ENCODE peak calls at places on chromosomes 1 and 21, in nine cellular contexts. H is Calu3, S is mucosa of descending colon, J is A549, D is GM10248, G is heart right ventricle, N is H9, U is neural crest cell, C is endothelial cell. B is an unnamed sample.

GRCh38 chr1:7047866-7048265 is 262.6 kb downstream of the CAMTA1 start:
- DNase-seq in H (no peak), S (no peak), J (no peak), D (no peak), G (no peak), N (peak), U (no peak), C (no peak), B (no peak)

GRCh38 chr1:10210841-10211804 is 753 bp downstream of the KIF1B start:
- DNase-seq in H (peak), S (peak), J (peak), D (peak), G (peak), N (peak), U (peak), C (peak), B (peak)

GRCh38 chr1:19723874-19724273 is 59.2 kb downstream of the HTR6 start:
- DNase-seq in H (no peak), S (no peak), J (no peak), D (no peak), G (no peak), N (no peak), U (no peak), C (no peak), B (peak)

GRCh38 chr1:226661965-226662364 is 77.1 kb downstream of the ITPKB start:
- DNase-seq in H (no peak), S (peak), J (no peak), D (no peak), G (no peak), N (no peak), U (no peak), C (peak), B (no peak)

GRCh38 chr1:51714374-51715019 is 97.6 kb downstream of the OSBPL9 start:
- DNase-seq in H (no peak), S (no peak), J (no peak), D (no peak), G (no peak), N (no peak), U (no peak), C (no peak), B (no peak)

GRCh38 chr1:23801338-23801748 is 789 bp upstream of the GALE start:
- DNase-seq in H (no peak), S (peak), J (no peak), D (no peak), G (no peak), N (no peak), U (no peak), C (no peak), B (no peak)

GRCh38 chr1:42282024-42282579 is 52.9 kb downstream of the FOXJ3 start:
- DNase-seq in H (no peak), S (no peak), J (no peak), D (no peak), G (no peak), N (no peak), U (no peak), C (no peak), B (no peak)

GRCh38 chr21:46100426-46100825 is 2.5 kb downstream of the COL6A2 start:
- DNase-seq in H (no peak), S (no peak), J (no peak), D (no peak), G (no peak), N (no peak), U (no peak), C (no peak), B (no peak)

GRCh38 chr1:198032668-198033067 is 115.5 kb downstream of the LHX9 start:
- DNase-seq in H (no peak), S (no peak), J (no peak), D (no peak), G (no peak), N (no peak), U (no peak), C (no peak), B (no peak)

GRCh38 chr1:109828756-109829505 is 65.2 kb upstream of the EPS8L3 start:
- DNase-seq in H (no peak), S (no peak), J (no peak), D (no peak), G (no peak), N (no peak), U (no peak), C (no peak), B (no peak)

GRCh38 chr1:151728151-151728711 is 6.9 kb downstream of the RIIAD1 start:
- DNase-seq in H (no peak), S (no peak), J (no peak), D (no peak), G (no peak), N (peak), U (no peak), C (no peak), B (no peak)

GRCh38 chr1:43177691-43178090 is 5.6 kb downstream of the CFAP57 start:
- DNase-seq in H (no peak), S (no peak), J (no peak), D (no peak), G (no peak), N (no peak), U (no peak), C (no peak), B (no peak)

GRCh38 chr1:54806931-54807611 is 5.9 kb upstream of the TTC22 start:
- DNase-seq in H (peak), S (no peak), J (no peak), D (no peak), G (no peak), N (peak), U (no peak), C (no peak), B (no peak)

GRCh38 chr1:225445644-225446297 is 17.9 kb upstream of the LBR start:
- DNase-seq in H (no peak), S (peak), J (no peak), D (no peak), G (no peak), N (no peak), U (no peak), C (no peak), B (no peak)

GRCh38 chr1:17186216-17186894 is 18.6 kb upstream of the PADI1 start:
- DNase-seq in H (no peak), S (no peak), J (no peak), D (no peak), G (no peak), N (no peak), U (no peak), C (no peak), B (no peak)

GRCh38 chr1:32998009-32998555 is 33.5 kb upstream of the RNF19B start:
- DNase-seq in H (no peak), S (no peak), J (no peak), D (no peak), G (no peak), N (no peak), U (no peak), C (no peak), B (no peak)

GRCh38 chr1:218527737-218528136 is 182.6 kb downstream of the TGFB2 start:
- DNase-seq in H (no peak), S (no peak), J (no peak), D (no peak), G (no peak), N (no peak), U (no peak), C (no peak), B (no peak)

GRCh38 chr1:198278922-198279321 is 122.1 kb downstream of the NEK7 start:
- DNase-seq in H (no peak), S (no peak), J (no peak), D (no peak), G (no peak), N (no peak), U (no peak), C (no peak), B (no peak)

GRCh38 chr1:246647113-246647512 is 77.1 kb upstream of the SCCPDH start:
- DNase-seq in H (no peak), S (peak), J (peak), D (no peak), G (peak), N (peak), U (peak), C (peak), B (peak)

GRCh38 chr1:70353641-70354331 is 736 bp downstream of the ANKRD13C start:
- DNase-seq in H (peak), S (no peak), J (no peak), D (peak), G (peak), N (no peak), U (no peak), C (peak), B (no peak)

GRCh38 chr1:58465825-58466617 is 80.5 kb downstream of the OMA1 start:
- DNase-seq in H (no peak), S (no peak), J (no peak), D (no peak), G (no peak), N (no peak), U (no peak), C (no peak), B (no peak)

GRCh38 chr21:34996304-34997081 is 52.6 kb downstream of the RUNX1 start:
- DNase-seq in H (no peak), S (no peak), J (no peak), D (no peak), G (no peak), N (no peak), U (no peak), C (no peak), B (no peak)

GRCh38 chr1:16117369-16117768 is 38.5 kb downstream of the EPHA2 start:
- DNase-seq in H (no peak), S (no peak), J (no peak), D (no peak), G (no peak), N (no peak), U (no peak), C (no peak), B (no peak)

GRCh38 chr1:232636799-232637198 is 6.9 kb upstream of the SIPA1L2 start:
- DNase-seq in H (no peak), S (no peak), J (no peak), D (no peak), G (no peak), N (no peak), U (no peak), C (no peak), B (no peak)

GRCh38 chr1:241542199-241542907 is 10.2 kb downstream of the KMO start:
- DNase-seq in H (no peak), S (no peak), J (no peak), D (no peak), G (no peak), N (no peak), U (no peak), C (no peak), B (no peak)

GRCh38 chr1:218383681-218384080 is 38.5 kb downstream of the TGFB2 start:
- DNase-seq in H (no peak), S (no peak), J (peak), D (no peak), G (no peak), N (no peak), U (no peak), C (no peak), B (no peak)

GRCh38 chr1:36771222-36771621 is 263.1 kb downstream of the GRIK3 start:
- DNase-seq in H (no peak), S (no peak), J (no peak), D (no peak), G (no peak), N (peak), U (no peak), C (no peak), B (no peak)

GRCh38 chr1:231040019-231040799 is at the start of gene FAM89A:
- DNase-seq in H (peak), S (peak), J (peak), D (peak), G (peak), N (peak), U (peak), C (peak), B (peak)

GRCh38 chr1:229222081-229222480 is 48.8 kb upstream of the RAB4A start:
- DNase-seq in H (no peak), S (no peak), J (no peak), D (no peak), G (no peak), N (no peak), U (no peak), C (no peak), B (no peak)
- TF ChIP-seq CTCF in H (no peak), S (no peak), J (no peak), D (no peak), G (no peak), N (no peak), U (no peak), C (no peak), B (no peak)

DNA sequence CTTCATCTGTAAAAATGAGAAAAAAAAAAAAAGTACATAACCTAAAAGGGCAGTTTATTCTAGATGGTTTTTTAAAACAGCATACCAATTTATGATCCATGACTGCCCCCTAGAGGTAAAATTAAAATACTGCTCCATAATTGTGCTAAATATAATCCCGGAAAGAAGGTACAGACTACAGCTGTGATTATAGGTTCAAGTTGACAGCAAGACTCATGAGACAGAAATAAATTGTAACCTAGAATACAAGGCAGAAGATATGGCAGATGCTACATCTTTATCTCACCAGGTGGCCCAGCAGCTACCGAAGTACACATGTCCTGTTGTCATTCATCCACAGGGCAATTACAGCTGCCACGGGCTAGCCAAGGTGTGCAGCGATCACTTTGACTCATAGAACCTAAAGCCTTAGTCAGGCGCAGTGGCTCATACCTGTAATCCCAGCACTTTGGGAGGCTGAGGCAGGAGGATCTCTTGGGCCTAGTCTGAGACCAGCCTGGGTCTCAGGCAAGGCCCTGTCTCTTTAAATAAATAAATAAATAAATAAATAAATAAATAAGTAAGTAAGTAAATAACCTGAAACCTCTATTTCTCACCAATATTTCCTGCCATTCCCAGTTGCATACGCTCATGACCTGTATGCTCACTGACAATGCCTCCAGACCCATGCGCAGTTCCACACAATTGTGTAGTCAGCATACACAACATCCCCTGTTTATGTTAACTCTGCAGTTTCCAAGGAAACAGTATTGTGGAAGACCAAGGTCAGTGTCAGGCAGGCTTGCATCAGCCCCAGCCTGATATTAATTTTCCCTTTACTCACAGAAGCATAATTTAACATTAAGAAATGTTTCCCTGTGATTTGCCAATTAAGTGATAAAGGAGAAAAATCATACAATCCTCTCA is 18.3 kb upstream of the PPIE start:
- DNase-seq in H (no peak), S (no peak), J (peak), D (peak), G (no peak), N (no peak), U (no peak), C (no peak), B (no peak)
- TF ChIP-seq CTCF in H (no peak), S (peak), J (peak), D (peak), G (peak), N (peak), U (peak), C (peak), B (peak)

DNA sequence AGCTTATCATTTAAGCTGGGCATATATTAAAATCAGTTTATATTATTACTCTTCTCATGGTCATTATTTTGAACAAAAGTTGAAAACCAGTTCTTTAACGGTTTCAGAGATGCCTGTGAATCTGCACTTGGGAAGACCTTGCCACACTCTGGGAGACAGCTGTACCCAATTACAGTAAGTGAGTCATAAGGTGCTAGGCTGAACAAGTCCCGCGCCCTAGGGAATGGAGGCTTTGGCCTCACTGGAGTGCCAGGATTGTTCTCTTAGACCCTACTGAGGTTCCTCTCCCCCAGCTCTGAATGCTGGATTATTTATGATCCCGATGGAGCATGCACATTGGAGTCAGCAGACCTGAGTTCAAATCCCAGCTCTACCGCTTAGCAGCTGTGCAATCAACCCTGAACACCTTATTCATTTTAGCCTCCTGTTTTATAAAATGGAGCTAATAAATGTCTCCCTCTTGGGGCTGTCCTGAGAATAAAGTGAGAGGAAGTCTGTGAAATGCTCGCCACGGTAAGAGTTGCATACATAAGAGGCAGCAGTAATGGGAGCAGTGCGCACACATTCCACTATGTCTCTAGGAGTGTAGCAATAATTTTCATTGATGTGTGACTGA is 266.2 kb downstream of the FOXD2 start:
- DNase-seq in H (no peak), S (no peak), J (peak), D (no peak), G (no peak), N (no peak), U (no peak), C (no peak), B (no peak)
- TF ChIP-seq CTCF in H (no peak), S (no peak), J (no peak), D (no peak), G (peak), N (peak), U (peak), C (no peak), B (no peak)

DNA sequence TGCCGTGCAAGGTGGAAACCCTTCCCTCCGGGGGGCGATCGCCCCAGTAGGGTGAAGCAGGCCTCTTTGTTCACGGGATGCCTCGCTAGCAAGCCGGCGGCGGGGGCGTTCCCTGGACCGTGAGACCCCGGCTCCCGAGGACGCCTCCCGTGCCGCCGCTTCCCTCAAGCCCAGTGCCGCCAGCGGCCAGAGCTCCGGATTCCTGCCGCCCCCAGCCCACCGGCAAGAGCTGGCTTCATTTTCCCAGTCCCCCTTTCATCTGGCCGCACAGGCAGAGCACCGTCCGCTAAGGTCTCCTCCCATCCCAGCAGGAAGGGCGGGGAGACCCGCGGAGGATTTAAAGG is 16.3 kb downstream of the IER5 start:
- DNase-seq in H (peak), S (no peak), J (no peak), D (no peak), G (no peak), N (peak), U (peak), C (peak), B (peak)
- TF ChIP-seq CTCF in H (no peak), S (no peak), J (no peak), D (no peak), G (no peak), N (peak), U (peak), C (no peak), B (peak)

GRCh38 chr1:61053712-61054608 is 28.4 kb upstream of the NFIA start:
- DNase-seq in H (no peak), S (peak), J (no peak), D (peak), G (peak), N (peak), U (no peak), C (no peak), B (peak)
- TF ChIP-seq CTCF in H (no peak), S (no peak), J (no peak), D (no peak), G (no peak), N (no peak), U (no peak), C (no peak), B (no peak)

DNA sequence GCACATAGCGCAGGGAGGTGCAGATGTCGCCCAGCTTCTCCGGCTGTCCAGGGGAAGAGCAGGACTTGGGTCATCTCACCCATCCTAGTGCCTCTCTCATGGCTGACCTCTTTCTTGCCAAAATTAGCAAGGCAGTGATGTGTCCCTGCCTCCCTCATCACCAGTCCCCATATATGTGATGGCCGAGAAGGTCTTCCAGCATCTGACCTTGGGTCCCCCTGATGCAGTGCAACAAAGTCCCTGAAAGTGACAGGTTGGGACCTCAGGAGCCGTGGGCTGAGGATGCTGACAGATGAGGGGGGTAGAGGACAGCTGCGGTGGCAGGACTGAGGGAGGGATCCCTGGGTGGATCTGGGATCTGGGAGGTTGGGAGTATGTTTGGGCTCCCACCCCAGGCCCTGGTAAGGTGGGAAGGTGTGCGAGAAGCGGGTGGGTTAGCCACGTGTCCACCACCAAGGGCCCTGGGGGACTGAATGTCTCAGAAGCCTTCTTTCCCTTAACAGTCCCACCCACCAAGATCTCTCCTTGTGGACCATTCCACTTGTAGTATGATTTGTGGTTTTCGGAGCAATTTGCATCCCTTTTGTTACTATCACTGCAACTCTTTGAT is 109.7 kb downstream of the SYT2 start:
- DNase-seq in H (no peak), S (no peak), J (no peak), D (no peak), G (no peak), N (no peak), U (no peak), C (no peak), B (no peak)
- TF ChIP-seq CTCF in H (no peak), S (no peak), J (no peak), D (no peak), G (no peak), N (no peak), U (no peak), C (no peak), B (no peak)

GRCh38 chr1:193325042-193325441 is 138.6 kb upstream of the B3GALT2 start:
- DNase-seq in H (no peak), S (no peak), J (no peak), D (no peak), G (no peak), N (no peak), U (no peak), C (no peak), B (no peak)
- TF ChIP-seq CTCF in H (no peak), S (no peak), J (no peak), D (no peak), G (no peak), N (no peak), U (no peak), C (no peak), B (no peak)